ENCODE peak calls at places on chromosomes 2 and 18, in four cellular contexts. One of them, this sample, is unnamed.

GRCh38 chr2:171478345-171478744 is 43.9 kb upstream of the CYBRD1 start:
- DNase-seq in HCT116: no peak
- DNase-seq in OCI-LY7: no peak
- DNase-seq in hepatocyte: no peak
- DNase-seq in this sample: no peak

GRCh38 chr2:3200420-3200939 is 177.1 kb downstream of the EIPR1 start:
- DNase-seq in HCT116: no peak
- DNase-seq in OCI-LY7: no peak
- DNase-seq in hepatocyte: no peak
- DNase-seq in this sample: no peak

GRCh38 chr18:61612517-61612916 is 279.3 kb downstream of the CDH20 start:
- DNase-seq in HCT116: no peak
- DNase-seq in OCI-LY7: no peak
- DNase-seq in hepatocyte: no peak
- DNase-seq in this sample: no peak

GRCh38 chr18:24271381-24272331 is 126.0 kb downstream of the OSBPL1A start:
- DNase-seq in HCT116: peak
- DNase-seq in OCI-LY7: no peak
- DNase-seq in hepatocyte: peak
- DNase-seq in this sample: peak

GRCh38 chr2:101710690-101711318 is 13.3 kb downstream of the MAP4K4 start:
- DNase-seq in HCT116: no peak
- DNase-seq in OCI-LY7: no peak
- DNase-seq in hepatocyte: no peak
- DNase-seq in this sample: no peak

GRCh38 chr2:60339286-60339685 is 214.2 kb downstream of the BCL11A start:
- DNase-seq in HCT116: no peak
- DNase-seq in OCI-LY7: no peak
- DNase-seq in hepatocyte: no peak
- DNase-seq in this sample: no peak

GRCh38 chr18:57976230-57976773 is 67.7 kb upstream of the NEDD4L start:
- DNase-seq in HCT116: no peak
- DNase-seq in OCI-LY7: no peak
- DNase-seq in hepatocyte: no peak
- DNase-seq in this sample: peak

GRCh38 chr2:19796036-19796703 is 105.6 kb downstream of the TTC32 start:
- DNase-seq in HCT116: no peak
- DNase-seq in OCI-LY7: no peak
- DNase-seq in hepatocyte: no peak
- DNase-seq in this sample: no peak

GRCh38 chr18:4869101-4869500 is 328.0 kb downstream of the AKAIN1 start:
- DNase-seq in HCT116: no peak
- DNase-seq in OCI-LY7: no peak
- DNase-seq in hepatocyte: no peak
- DNase-seq in this sample: no peak

DNA sequence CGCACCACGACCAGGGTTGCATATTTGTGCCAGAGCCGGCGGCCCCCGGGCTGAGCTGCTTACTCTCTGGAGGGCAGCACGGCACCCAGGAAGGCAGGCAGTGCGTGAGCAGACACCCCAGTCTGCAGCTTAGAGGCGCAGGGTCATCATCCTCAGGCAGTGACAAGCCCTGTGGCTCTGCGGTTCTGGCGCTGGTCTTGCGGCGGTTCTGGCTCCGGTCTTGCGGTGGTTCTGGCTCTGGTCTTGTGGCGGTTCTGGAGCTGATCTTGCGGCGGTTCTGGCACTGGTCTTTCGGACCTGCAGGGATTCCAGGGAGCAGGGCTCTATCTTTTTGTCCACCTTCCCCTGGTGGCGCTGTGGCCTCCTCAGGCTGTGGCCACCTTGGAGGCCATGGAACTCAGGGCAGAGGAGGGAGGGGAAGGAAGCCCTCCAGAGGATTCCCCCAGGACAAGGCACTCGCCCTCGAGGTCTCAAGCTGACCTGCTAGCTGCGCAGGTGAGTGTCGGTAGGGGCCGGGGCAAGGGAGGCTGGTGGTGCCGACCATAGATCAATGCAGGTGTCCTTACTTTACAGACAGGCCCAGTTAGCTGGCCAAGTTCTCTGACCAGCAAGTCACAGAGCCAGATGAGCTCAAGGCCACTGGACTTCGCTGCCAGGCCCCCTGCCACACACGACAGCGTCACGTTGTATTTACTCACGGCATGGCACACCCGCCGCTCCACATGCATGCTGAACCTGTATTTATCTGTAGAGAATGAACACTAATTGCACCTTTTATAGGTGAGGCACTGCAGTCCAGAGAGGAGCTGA is 14.9 kb downstream of the ESPNL start:
- DNase-seq in HCT116: no peak
- DNase-seq in OCI-LY7: no peak
- DNase-seq in hepatocyte: no peak
- DNase-seq in this sample: no peak
- TF ChIP-seq EZH2phosphoT487 in HCT116: no peak
- TF ChIP-seq EZH2phosphoT487 in OCI-LY7: no peak
- TF ChIP-seq EZH2phosphoT487 in hepatocyte: no peak
- TF ChIP-seq EZH2phosphoT487 in this sample: no peak

GRCh38 chr18:63844254-63844653 is 43.3 kb upstream of the SERPINB2 start:
- DNase-seq in HCT116: peak
- DNase-seq in OCI-LY7: no peak
- DNase-seq in hepatocyte: peak
- DNase-seq in this sample: peak

GRCh38 chr18:63843008-63843407 is 44.5 kb upstream of the SERPINB2 start:
- DNase-seq in HCT116: no peak
- DNase-seq in OCI-LY7: no peak
- DNase-seq in hepatocyte: no peak
- DNase-seq in this sample: no peak

GRCh38 chr18:63850010-63850409 is 37.5 kb upstream of the SERPINB2 start:
- DNase-seq in HCT116: peak
- DNase-seq in OCI-LY7: peak
- DNase-seq in hepatocyte: peak
- DNase-seq in this sample: peak

GRCh38 chr18:63850636-63851035 is 36.9 kb upstream of the SERPINB2 start:
- DNase-seq in HCT116: no peak
- DNase-seq in OCI-LY7: no peak
- DNase-seq in hepatocyte: no peak
- DNase-seq in this sample: no peak

DNA sequence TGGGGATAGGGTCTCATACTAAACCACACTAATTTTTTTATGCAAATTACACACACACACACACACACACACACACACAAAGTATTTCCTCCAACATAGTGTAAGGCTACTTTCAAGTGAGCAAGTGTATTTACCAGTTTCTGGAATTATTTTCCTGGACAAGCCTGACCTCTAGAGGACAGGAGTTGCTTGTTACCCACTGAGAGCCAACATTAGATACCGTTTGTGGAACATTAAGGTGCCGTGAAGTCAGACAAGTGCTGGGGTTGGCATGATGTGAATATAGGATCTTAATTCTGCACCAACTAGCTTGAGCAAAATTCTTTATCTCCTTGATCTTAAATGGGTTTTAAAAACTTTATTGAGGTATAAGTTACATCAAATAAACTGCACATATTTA is 39.3 kb upstream of the SERPINB2 start:
- DNase-seq in HCT116: peak
- DNase-seq in OCI-LY7: peak
- DNase-seq in hepatocyte: peak
- DNase-seq in this sample: peak
- TF ChIP-seq CTCF in HCT116: peak
- TF ChIP-seq CTCF in OCI-LY7: peak
- TF ChIP-seq CTCF in hepatocyte: peak
- TF ChIP-seq CTCF in this sample: peak

DNA sequence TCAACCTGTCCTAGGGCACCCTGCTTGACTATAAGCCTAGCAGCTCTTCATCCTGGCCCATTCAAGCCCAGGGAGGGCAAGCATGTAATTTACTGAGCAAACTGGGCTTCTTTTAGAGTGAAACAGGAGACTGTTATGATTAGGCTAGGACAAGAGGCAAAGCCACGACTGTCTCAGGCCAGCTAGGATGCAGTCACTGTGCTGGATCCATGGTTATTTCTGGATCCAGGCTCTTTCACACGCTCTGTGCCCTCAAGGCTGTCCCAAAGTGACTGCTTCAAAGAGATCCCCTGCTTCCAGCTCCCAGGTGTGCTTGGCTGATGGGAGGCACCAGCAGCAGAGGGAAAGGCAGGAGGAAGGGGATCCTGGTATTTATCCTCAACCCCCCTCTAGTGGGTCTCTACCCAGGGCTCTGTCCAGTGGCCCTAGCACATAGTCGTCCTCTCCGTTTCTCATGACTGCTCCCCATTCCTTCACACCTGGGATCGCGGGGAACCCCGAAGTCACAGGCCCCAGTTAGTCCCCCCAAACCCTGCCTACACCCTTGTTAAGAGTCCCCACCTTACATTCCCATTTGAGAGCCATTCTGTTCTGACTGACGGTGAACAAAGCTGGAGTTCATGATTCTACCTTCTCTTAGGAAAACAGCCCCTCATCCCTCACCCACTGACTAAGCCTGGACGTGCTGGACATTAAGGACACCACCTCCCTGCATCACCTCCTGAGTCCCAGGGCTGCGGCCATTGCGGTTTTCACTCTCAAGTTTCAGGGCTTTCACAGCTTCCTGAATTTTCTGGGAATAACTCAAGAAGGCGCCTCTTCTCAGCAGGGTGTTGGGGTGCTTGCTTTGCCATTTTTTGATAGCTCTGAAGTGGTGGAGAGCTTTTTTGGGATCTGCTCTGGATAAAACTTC is 63.2 kb downstream of the POLR1A start:
- DNase-seq in HCT116: no peak
- DNase-seq in OCI-LY7: no peak
- DNase-seq in hepatocyte: no peak
- DNase-seq in this sample: no peak
- TF ChIP-seq EZH2phosphoT487 in HCT116: no peak
- TF ChIP-seq EZH2phosphoT487 in OCI-LY7: no peak
- TF ChIP-seq EZH2phosphoT487 in hepatocyte: no peak
- TF ChIP-seq EZH2phosphoT487 in this sample: no peak

GRCh38 chr2:205077159-205077558 is 531.9 kb downstream of the PARD3B start:
- DNase-seq in HCT116: no peak
- DNase-seq in OCI-LY7: no peak
- DNase-seq in hepatocyte: no peak
- DNase-seq in this sample: peak

GRCh38 chr2:205078762-205079161 is 533.5 kb downstream of the PARD3B start:
- DNase-seq in HCT116: no peak
- DNase-seq in OCI-LY7: no peak
- DNase-seq in hepatocyte: no peak
- DNase-seq in this sample: no peak

GRCh38 chr2:205073433-205074020 is 528.3 kb downstream of the PARD3B start:
- DNase-seq in HCT116: no peak
- DNase-seq in OCI-LY7: no peak
- DNase-seq in hepatocyte: no peak
- DNase-seq in this sample: no peak

GRCh38 chr2:205076405-205076804 is 531.1 kb downstream of the PARD3B start:
- DNase-seq in HCT116: no peak
- DNase-seq in OCI-LY7: no peak
- DNase-seq in hepatocyte: no peak
- DNase-seq in this sample: no peak

DNA sequence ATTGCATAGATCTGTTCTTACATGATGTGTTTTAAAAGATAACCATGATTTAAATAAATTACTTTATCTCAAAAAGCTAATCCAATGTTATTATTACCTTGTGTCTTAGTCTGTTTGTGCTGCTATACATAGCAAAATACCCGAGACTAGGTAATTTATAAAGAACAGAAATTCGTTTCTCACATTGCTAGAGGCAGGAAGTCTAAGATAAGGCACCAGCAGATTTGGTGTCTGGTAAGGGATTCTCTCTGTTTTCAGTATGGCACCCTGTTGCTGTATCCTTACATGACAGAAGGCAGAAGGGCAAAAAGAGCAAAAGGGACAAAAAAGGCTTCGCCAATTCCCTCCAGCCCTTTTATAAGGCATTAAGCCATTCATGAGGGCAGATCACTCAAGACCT is 533.9 kb downstream of the PARD3B start:
- DNase-seq in HCT116: no peak
- DNase-seq in OCI-LY7: no peak
- DNase-seq in hepatocyte: no peak
- DNase-seq in this sample: no peak
- TF ChIP-seq CTCF in HCT116: no peak
- TF ChIP-seq CTCF in OCI-LY7: no peak
- TF ChIP-seq CTCF in hepatocyte: no peak
- TF ChIP-seq CTCF in this sample: no peak

DNA sequence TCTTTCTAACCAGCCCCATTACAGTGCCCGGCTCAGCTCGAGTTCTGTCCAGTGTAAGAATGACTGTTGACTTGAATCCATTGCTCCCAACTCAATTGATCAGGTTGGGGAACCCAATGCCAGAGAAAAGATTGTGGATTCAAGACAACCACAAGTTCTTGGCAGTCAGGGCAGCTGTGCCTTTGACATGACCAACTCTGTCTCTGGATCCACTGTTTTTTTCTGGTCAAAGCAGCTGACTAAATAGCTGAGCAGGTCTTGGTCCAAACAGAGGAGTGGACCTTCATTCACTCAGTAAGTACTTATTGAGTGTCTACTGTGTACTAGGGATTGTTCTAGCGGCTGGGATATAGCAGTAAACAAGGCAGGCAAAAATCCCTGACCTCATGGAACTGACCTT is 6.3 kb upstream of the ATOH8 start:
- DNase-seq in HCT116: no peak
- DNase-seq in OCI-LY7: no peak
- DNase-seq in hepatocyte: no peak
- DNase-seq in this sample: no peak
- TF ChIP-seq EZH2phosphoT487 in HCT116: no peak
- TF ChIP-seq EZH2phosphoT487 in OCI-LY7: no peak
- TF ChIP-seq EZH2phosphoT487 in hepatocyte: no peak
- TF ChIP-seq EZH2phosphoT487 in this sample: no peak

DNA sequence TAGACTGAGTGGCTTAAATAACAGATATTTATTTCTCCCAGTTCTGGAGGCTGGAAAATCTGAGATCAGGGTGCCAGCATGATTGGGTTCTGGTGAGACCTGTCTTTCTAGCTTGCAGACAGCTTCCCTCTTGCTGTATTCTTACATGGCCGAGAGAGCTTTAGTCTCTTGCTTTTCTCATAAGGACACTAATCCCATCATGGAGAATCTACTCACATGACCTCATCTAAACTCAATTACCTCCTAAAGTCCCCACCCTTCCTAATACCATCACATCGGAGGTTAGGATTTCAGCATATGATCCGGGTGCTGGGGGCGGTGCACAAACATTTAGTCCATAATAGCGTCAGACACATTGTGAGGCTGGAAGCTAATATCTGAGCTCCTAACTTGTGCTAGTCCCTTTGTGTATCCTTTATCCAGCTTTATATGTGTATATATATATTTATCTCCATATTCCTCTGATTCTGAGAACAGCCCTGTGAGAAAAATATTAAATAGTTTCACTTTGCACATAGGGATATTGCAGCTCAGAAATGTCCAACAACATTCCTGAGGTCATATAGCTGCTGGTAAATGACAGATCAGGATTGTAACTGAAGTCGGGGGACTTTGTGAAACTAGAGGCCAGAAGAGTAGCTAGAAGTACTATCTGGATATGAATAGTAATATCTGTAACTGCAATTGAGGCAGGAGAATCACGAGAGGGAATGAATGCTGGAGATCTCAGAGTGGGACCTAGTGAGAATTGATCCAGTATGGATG is 28.9 kb downstream of the MARCHF4 start:
- DNase-seq in HCT116: no peak
- DNase-seq in OCI-LY7: no peak
- DNase-seq in hepatocyte: no peak
- DNase-seq in this sample: no peak
- TF ChIP-seq CTCF in HCT116: no peak
- TF ChIP-seq CTCF in OCI-LY7: no peak
- TF ChIP-seq CTCF in hepatocyte: no peak
- TF ChIP-seq CTCF in this sample: no peak

This sample was measured in MM.1S.